ENCODE peak calls at places on chromosomes 16 and 17, in five cellular contexts. R is pancreas, B is left colon, A is smooth muscle cell of the brain vasculature, L is left cardiac atrium. M is an unnamed sample.

GRCh38 chr17:47315451-47316266 is 8.1 kb upstream of the EFCAB13 start:
- DNase-seq in B (no peak), R (peak), L (no peak), A (peak), M (no peak)

GRCh38 chr16:14454391-14454790 is 175.7 kb downstream of the PARN start:
- DNase-seq in L (no peak), A (no peak), B (no peak), R (no peak), M (no peak)

GRCh38 chr16:84214451-84215066 is 23.6 kb downstream of the ADAD2 start:
- DNase-seq in R (no peak), A (no peak), L (no peak), B (no peak), M (no peak)

GRCh38 chr17:3712811-3713463 is 10.8 kb upstream of the HASPIN start:
- DNase-seq in B (no peak), L (no peak), R (no peak), A (no peak), M (no peak)

GRCh38 chr16:57137043-57137442 is 44.7 kb downstream of the CPNE2 start:
- DNase-seq in R (no peak), L (peak), A (no peak), B (no peak), M (no peak)

GRCh38 chr16:86569843-86570447 is 3.3 kb downstream of the FOXC2 start:
- DNase-seq in B (no peak), R (no peak), L (no peak), A (no peak), M (no peak)

GRCh38 chr17:951388-952132 is 28.0 kb downstream of the NXN start:
- DNase-seq in A (no peak), R (peak), B (no peak), L (no peak), M (no peak)

GRCh38 chr16:53769185-53769584 is 65.2 kb downstream of the FTO start:
- DNase-seq in L (no peak), A (no peak), R (no peak), B (no peak), M (no peak)

GRCh38 chr16:1633310-1633709 is 21.1 kb downstream of the CRAMP1 start:
- DNase-seq in R (no peak), A (no peak), B (no peak), L (no peak), M (no peak)

GRCh38 chr17:700504-701094 is 14.0 kb downstream of the VPS53 start:
- DNase-seq in A (no peak), B (no peak), L (no peak), R (no peak), M (no peak)

GRCh38 chr16:88566158-88566557 is 4.0 kb upstream of the ZC3H18 start:
- DNase-seq in B (no peak), R (no peak), A (no peak), L (no peak), M (no peak)

GRCh38 chr16:86946396-86946795 is 368.0 kb downstream of the FOXL1 start:
- DNase-seq in B (no peak), R (no peak), A (no peak), L (no peak), M (no peak)

GRCh38 chr17:31533546-31534155 is 142.2 kb downstream of the RAB11FIP4 start:
- DNase-seq in B (no peak), L (peak), R (no peak), A (no peak), M (no peak)

GRCh38 chr17:7781467-7781866 is 52.5 kb upstream of the KDM6B start:
- DNase-seq in B (no peak), A (no peak), R (no peak), L (no peak), M (no peak)

GRCh38 chr17:47850692-47851573 is at the start of gene SP6:
- DNase-seq in L (peak), A (no peak), R (peak), B (peak), M (no peak)